ENCODE peak calls at places on chromosomes 2 and 18, in five cellular contexts. A is A172; V is HS-5; F is activated CD4-positive, alpha-beta T cell treated with anti-CD3 and anti-CD28 coated beads, Interleukin-2, amount 10 ng/mL, durations not matched to agents 7 days and 5 days; G is SK-N-SH. X is an unnamed sample.

GRCh38 chr2:236588932-236589331 is 19.3 kb downstream of the ACKR3 start:
- DNase-seq in G (no peak), A (no peak), F (no peak), V (no peak), X (no peak)

GRCh38 chr2:85605406-85606115 is 3.1 kb upstream of the TMEM150A start:
- DNase-seq in V (no peak), F (no peak), A (peak; percentile 67), G (no peak), X (no peak)

GRCh38 chr18:42182728-42183700 is 228.0 kb downstream of the PIK3C3 start:
- DNase-seq in F (no peak), G (no peak), A (peak; percentile 76), V (no peak), X (no peak)

GRCh38 chr2:27353762-27354596 is 2.6 kb downstream of the GTF3C2 start:
- DNase-seq in A (no peak), F (no peak), G (no peak), V (no peak), X (no peak)

GRCh38 chr2:26480751-26481380 is 2.9 kb upstream of the OTOF start:
- DNase-seq in G (no peak), V (no peak), A (no peak), F (no peak), X (no peak)

GRCh38 chr2:41160439-41160838 is 708.5 kb upstream of the SLC8A1 start:
- DNase-seq in F (no peak), A (no peak), G (no peak), V (no peak), X (no peak)

GRCh38 chr2:8154270-8154669 is 527.6 kb upstream of the ID2 start:
- DNase-seq in V (no peak), F (no peak), A (peak; percentile 38), G (no peak), X (no peak)

GRCh38 chr2:101277111-101277510 is 24.4 kb downstream of the CNOT11 start:
- DNase-seq in G (no peak), A (no peak), F (no peak), V (no peak), X (no peak)

GRCh38 chr2:171307560-171307959 is 126.2 kb downstream of the METTL8 start:
- DNase-seq in G (no peak), A (no peak), F (no peak), V (no peak), X (no peak)

X was measured in AG09319.